ENCODE peak calls at places on chromosomes 1 and 21, in four cellular contexts. R is A549; A is CD8-positive, alpha-beta memory T cell; U is heart right ventricle. H is an unnamed sample. For H3K4me1, the result is how much of the 10 kb centered on the place peaks cover.

GRCh38 chr1:153393926-153394325 is 3.1 kb upstream of the S100A8 start:
- DNase-seq in A (no peak), R (no peak), U (no peak), H (peak)

GRCh38 chr1:41728403-41729202 is 190.1 kb downstream of the HIVEP3 start:
- DNase-seq in A (peak), R (no peak), U (no peak), H (no peak)

GRCh38 chr21:39444406-39445145 is 1.0 kb downstream of the LCA5L start:
- DNase-seq in A (no peak), U (no peak), R (peak), H (peak)

GRCh38 chr1:44038876-44039657 is 7.8 kb upstream of the SLC6A9 start:
- DNase-seq in A (no peak), R (no peak), U (no peak), H (no peak)

GRCh38 chr21:42637602-42638041 is 15.8 kb upstream of the PDE9A start:
- DNase-seq in U (no peak), A (no peak), R (no peak), H (no peak)

GRCh38 chr1:211320980-211321379 is 5.7 kb upstream of the TRAF5 start:
- DNase-seq in R (no peak), U (no peak), A (no peak), H (no peak)

GRCh38 chr1:246537441-246537840 is 28.6 kb downstream of the TFB2M start:
- DNase-seq in R (no peak), A (no peak), U (no peak), H (no peak)

GRCh38 chr1:70503358-70503757 is 92.3 kb downstream of the CTH start:
- DNase-seq in A (no peak), U (no peak), R (no peak), H (no peak)

GRCh38 chr21:38280446-38280845 is 23.7 kb downstream of the KCNJ15 start:
- DNase-seq in A (no peak), R (no peak), U (no peak), H (no peak)

GRCh38 chr1:212608209-212608955 is at the start of gene ATF3:
- DNase-seq in A (peak), U (peak), R (peak), H (peak)

GRCh38 chr1:218459878-218460277 is 114.7 kb downstream of the TGFB2 start:
- DNase-seq in R (peak), A (no peak), U (peak), H (peak)

GRCh38 chr1:218462116-218462515 is 117.0 kb downstream of the TGFB2 start:
- DNase-seq in R (no peak), U (no peak), A (no peak), H (no peak)

GRCh38 chr1:218460367-218460766 is 115.2 kb downstream of the TGFB2 start:
- DNase-seq in U (peak), R (peak), A (no peak), H (no peak)

GRCh38 chr1:218462591-218462990 is 117.5 kb downstream of the TGFB2 start:
- DNase-seq in U (no peak), A (no peak), R (no peak), H (no peak)

DNA sequence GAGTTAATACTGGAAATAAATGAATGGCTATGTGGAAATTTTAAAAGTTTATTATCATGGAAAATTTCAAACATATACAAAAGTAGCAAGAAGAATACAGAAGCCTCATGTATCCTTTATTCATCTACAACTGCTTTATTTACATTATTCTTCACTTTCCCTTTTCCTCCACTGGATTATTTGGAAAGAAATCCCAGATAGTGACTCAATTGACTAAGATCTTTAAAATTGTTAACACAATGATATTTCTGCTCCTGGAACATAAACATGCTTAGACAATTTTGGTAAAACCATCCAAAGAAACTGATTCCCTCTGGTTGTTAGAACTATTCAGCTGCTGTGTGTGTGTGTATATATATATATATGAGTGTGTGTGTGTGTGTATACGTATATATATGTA is 116.2 kb downstream of the TGFB2 start:
- DNase-seq in R (no peak), U (no peak), A (no peak), H (no peak)
- H3K27ac ChIP-seq in R (peak), U (no peak), A (no peak), H (peak)

DNA sequence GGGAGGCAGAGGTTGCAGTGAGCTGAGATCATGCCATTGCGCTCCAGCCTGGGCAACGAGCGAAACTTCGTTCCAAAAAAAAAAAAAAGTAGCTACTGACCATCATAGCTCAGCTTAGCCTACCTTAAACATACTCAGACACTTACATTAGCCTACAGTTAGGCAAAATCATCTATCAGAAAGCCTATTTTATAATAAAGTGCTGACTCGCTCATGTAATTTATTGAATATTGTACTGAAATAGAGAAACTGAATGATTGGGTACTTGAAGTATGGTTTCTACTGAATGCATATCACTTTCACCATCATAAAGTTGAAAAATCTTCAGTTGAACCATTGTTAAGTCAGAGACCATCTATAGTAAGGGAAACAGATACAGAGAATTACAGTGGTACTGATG is 93.9 kb upstream of the BMP8A start:
- DNase-seq in A (no peak), U (no peak), R (no peak), H (no peak)
- H3K4me1 ChIP-seq in A (under half), U (under half), R (half or more), H (half or more)

GRCh38 chr1:117370071-117370470 is 2.8 kb downstream of the MAN1A2 start:
- DNase-seq in R (no peak), U (no peak), A (no peak), H (no peak)
- H3K4me3 ChIP-seq in R (peak), U (peak), A (peak), H (peak)

GRCh38 chr1:54794401-54795099 is 6.6 kb downstream of the TTC22 start:
- DNase-seq in A (no peak), R (no peak), U (no peak), H (no peak)
- H3K27ac ChIP-seq in A (no peak), R (no peak), U (no peak), H (no peak)

GRCh38 chr1:156090138-156090821 is 8.0 kb upstream of the MEX3A start:
- DNase-seq in R (no peak), A (no peak), U (no peak), H (no peak)
- H3K4me1 ChIP-seq in R (under half), A (under half), U (under half), H (under half)

GRCh38 chr1:200037904-200038644 is 10.6 kb downstream of the NR5A2 start:
- DNase-seq in R (no peak), A (no peak), U (no peak), H (no peak)
- H3K4me3 ChIP-seq in R (no peak), A (no peak), U (no peak), H (peak)

GRCh38 chr1:178262101-178262500 is 168.2 kb downstream of the RASAL2 start:
- DNase-seq in A (no peak), R (peak), U (no peak), H (no peak)

GRCh38 chr1:178263341-178263740 is 169.4 kb downstream of the RASAL2 start:
- DNase-seq in U (no peak), R (no peak), A (no peak), H (no peak)

GRCh38 chr1:178266619-178267066 is 172.7 kb downstream of the RASAL2 start:
- DNase-seq in U (no peak), A (no peak), R (no peak), H (no peak)

GRCh38 chr1:178271471-178271870 is 177.6 kb downstream of the RASAL2 start:
- DNase-seq in U (no peak), A (no peak), R (no peak), H (no peak)

DNA sequence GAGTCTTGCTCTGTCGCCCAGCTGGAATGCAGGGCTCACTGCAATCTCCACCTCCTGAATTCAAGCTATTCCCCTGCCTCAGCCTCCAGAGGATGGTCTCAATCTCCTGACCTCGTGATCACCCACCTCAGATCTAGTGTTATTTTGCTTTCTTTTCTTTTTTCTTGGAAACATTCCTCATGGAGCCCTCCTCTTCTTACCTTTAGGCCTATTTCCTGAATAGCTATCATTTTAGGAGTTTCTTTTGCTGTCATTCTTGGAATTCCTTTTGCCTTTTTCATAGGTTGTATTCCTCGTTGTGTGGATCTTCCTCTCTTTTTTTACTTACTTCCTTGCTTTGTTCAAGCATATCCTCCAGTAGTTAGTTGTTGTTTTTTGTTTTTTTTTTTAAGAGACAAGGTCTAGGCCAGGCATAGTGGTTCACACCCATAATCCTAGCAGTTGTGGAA is 173.8 kb downstream of the RASAL2 start:
- DNase-seq in U (no peak), A (no peak), R (no peak), H (no peak)
- H3K27ac ChIP-seq in U (peak), A (no peak), R (peak), H (no peak)

GRCh38 chr1:25020851-25021585 is 90.9 kb upstream of the RUNX3 start:
- DNase-seq in R (no peak), U (no peak), A (no peak), H (no peak)
- H3K4me1 ChIP-seq in R (under half), U (under half), A (half or more), H (under half)

DNA sequence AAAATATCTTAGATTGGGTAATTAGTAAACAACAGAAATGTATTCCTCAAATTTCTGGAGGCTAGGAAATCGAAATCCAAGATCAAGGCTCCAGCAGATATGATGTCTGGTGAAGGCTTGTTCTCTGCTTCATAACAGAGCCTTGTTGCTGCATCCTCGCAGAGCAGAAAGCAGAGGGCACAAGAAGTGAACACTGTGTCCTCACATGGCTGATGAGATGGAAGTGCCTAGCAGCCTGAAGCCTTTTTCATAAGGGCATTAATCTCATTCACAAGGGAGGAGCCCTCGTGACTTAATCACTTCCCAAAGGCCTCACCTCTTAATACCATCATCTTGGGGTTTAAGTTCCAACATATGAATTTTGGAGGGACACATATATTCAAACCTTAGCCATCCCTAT is 77.2 kb upstream of the FOXD3 start:
- DNase-seq in U (no peak), A (no peak), R (no peak), H (no peak)
- H3K4me3 ChIP-seq in U (no peak), A (no peak), R (no peak), H (no peak)